ENCODE peak calls at places on chromosomes 2 and 18, in five cellular contexts. C, R, T, B and I are unnamed samples.

GRCh38 chr2:68971591-68972231 is 2.7 kb upstream of the GKN1 start:
- DNase-seq in C (peak), R (no peak), T (peak), B (no peak), I (no peak)

GRCh38 chr2:204255469-204255868 is 289.8 kb upstream of the PARD3B start:
- DNase-seq in C (no peak), R (no peak), T (no peak), B (no peak), I (no peak)

GRCh38 chr2:69998761-69999160 is 37.3 kb upstream of the ASPRV1 start:
- DNase-seq in C (no peak), R (no peak), T (no peak), B (no peak), I (no peak)

GRCh38 chr2:48792030-48792429 is 36.5 kb upstream of the LHCGR start:
- DNase-seq in C (no peak), R (no peak), T (no peak), B (no peak), I (no peak)

GRCh38 chr2:152336103-152336853 is 1.3 kb downstream of the FMNL2 start:
- DNase-seq in C (peak), R (no peak), T (no peak), B (peak), I (peak)

GRCh38 chr18:29164993-29165599 is 988.2 kb upstream of the CDH2 start:
- DNase-seq in C (peak), R (no peak), T (peak), B (no peak), I (no peak)

GRCh38 chr2:183038341-183039300 is at the start of gene NCKAP1:
- DNase-seq in C (peak), R (peak), T (peak), B (peak), I (peak)

GRCh38 chr2:33134086-33134763 is 187.5 kb downstream of the LTBP1 start:
- DNase-seq in C (peak), R (no peak), T (peak), B (peak), I (no peak)

GRCh38 chr2:149715005-149715592 is 127.5 kb upstream of the MMADHC start:
- DNase-seq in C (peak), R (no peak), T (no peak), B (no peak), I (no peak)

GRCh38 chr18:23864620-23865019 is 149.9 kb upstream of the TTC39C start:
- DNase-seq in C (no peak), R (peak), T (no peak), B (no peak), I (no peak)

GRCh38 chr2:222844323-222844722 is 16.5 kb upstream of the ACSL3 start:
- DNase-seq in C (peak), R (no peak), T (peak), B (no peak), I (no peak)

GRCh38 chr2:122009546-122009945 is 254.1 kb downstream of the TSN start:
- DNase-seq in C (no peak), R (no peak), T (no peak), B (no peak), I (no peak)

GRCh38 chr2:11527001-11527400 is 6.8 kb upstream of the GREB1 start:
- DNase-seq in C (no peak), R (no peak), T (no peak), B (no peak), I (no peak)

GRCh38 chr18:55322176-55322735 is 265.7 kb downstream of the TCF4 start:
- DNase-seq in C (peak), R (no peak), T (peak), B (peak), I (peak)

GRCh38 chr2:110748489-110748867 is 16.1 kb downstream of the ACOXL start:
- DNase-seq in C (no peak), R (peak), T (no peak), B (no peak), I (no peak)

GRCh38 chr2:78065366-78065765 is 543.2 kb upstream of the LRRTM4 start:
- DNase-seq in C (no peak), R (no peak), T (no peak), B (no peak), I (no peak)

GRCh38 chr18:76491436-76491800 is 3.6 kb downstream of the ZNF516 start:
- DNase-seq in C (peak), R (peak), T (no peak), B (peak), I (no peak)

DNA sequence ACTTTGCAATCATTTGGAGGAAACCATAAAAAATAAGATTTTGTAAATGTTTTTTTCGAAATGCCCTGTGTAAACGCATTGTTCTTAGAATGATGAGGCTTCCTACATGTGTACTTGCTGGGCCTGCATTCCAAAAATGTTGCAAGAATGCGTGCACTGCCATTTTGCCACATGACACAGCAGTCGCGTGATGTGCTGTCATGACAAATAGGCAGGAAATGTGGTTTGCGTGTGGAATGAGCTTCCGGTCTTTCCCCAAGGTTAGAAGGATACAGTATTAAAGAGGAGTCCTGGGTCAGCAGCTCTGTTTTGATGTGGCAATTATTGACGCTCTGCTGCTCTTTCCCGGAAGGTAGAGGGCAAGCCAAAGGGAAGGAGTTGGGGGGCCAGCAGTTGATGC is 18.1 kb upstream of the SERPINB2 start:
- DNase-seq in C (no peak), R (no peak), T (peak), B (no peak), I (no peak)
- H3K27ac ChIP-seq in C (no peak), R (no peak), T (peak), B (no peak), I (no peak)

GRCh38 chr18:48862116-48862515 is 88.6 kb downstream of the SMAD7 start:
- DNase-seq in C (no peak), R (no peak), T (no peak), B (no peak), I (no peak)
- H3K27ac ChIP-seq in C (no peak), R (no peak), T (no peak), B (no peak), I (no peak)

DNA sequence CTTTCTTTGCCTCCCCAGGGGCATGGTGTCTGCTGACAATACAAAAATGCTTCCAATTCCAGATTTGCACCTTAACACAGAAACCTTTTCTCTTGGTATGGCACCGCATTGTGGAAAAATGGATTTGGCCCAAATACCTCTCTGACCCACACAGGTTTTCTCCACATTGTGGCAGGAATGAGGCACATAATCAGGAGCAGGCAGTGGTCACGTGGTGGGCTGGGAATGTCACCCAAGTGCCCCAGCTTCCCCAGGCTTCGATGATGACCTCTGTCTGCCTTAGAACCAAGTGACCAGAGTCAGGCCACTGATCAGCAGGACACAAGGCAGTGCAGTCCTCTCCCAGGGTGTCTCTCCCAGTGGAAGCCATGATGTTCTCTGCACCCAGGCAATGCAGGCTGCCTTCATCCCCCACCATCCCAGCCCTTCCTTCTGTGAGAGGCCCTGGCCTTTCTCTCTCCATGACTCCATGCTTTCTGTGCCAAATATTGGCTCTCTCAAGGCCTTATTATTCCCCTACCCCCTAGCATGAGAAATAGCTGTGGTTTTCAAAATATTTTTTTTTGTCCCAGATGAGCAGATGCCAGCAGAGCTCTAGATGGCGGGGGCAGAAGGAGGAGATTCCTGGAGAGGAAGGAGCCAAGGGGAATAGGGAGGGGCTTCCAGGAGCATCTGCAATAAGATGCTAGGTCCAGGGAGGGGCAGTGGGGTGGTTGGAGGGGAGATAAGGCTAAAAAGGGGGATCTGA is 198.9 kb downstream of the ACKR3 start:
- DNase-seq in C (no peak), R (no peak), T (no peak), B (no peak), I (no peak)
- H3K27ac ChIP-seq in C (peak), R (no peak), T (no peak), B (no peak), I (no peak)

GRCh38 chr18:26656401-26656943 is 108.1 kb upstream of the KCTD1 start:
- DNase-seq in C (no peak), R (no peak), T (no peak), B (no peak), I (peak)

GRCh38 chr18:26655010-26655613 is 106.8 kb upstream of the KCTD1 start:
- DNase-seq in C (peak), R (no peak), T (no peak), B (no peak), I (no peak)

GRCh38 chr18:26656944-26657536 is 108.7 kb upstream of the KCTD1 start:
- DNase-seq in C (peak), R (no peak), T (peak), B (peak), I (peak)

GRCh38 chr18:26655614-26656400 is 107.5 kb upstream of the KCTD1 start:
- DNase-seq in C (peak), R (no peak), T (no peak), B (peak), I (peak)

DNA sequence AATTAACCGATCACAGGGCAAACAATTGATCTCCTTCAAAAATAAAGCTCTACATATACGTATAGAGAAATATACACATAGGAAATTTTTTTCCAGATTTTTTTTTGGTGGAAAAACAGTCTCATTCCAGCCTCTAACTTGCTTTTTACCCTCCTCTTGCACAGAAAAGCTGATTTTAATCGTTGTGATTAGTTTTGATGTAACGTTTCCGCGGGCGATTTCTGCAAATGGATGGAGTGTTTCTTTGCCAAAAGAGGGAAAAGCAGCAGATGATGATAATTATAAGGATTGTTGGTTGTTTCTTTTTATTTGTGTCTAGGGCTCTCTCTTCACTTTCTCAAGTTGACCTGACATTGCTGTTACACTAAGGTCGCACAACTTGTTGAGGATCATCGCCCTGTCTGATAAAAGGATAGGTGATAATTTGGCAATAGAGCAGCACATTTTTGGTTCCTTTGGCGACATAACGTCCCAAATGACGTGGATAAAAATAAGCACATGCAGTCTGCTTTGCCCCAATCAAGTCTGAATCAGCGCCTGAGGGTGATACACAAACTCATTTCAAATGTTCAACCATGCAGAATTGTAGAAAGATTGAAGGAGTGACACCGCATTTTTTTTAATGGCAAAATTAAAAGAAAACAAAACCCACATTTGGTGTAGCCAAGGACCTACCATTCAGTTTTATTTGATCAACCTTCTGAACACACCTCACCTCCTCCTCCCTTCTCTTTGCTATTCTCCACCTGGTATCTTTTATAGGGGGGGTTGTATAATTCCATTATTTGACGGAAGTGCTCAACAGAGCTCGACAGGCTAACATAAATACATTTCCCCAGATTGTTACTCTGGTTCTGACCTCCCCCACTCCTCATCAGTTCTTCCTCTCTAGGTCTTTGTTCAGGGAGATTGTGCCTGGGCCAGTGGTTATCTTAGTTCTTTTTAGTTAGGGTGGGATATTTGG is 109.5 kb upstream of the KCTD1 start:
- DNase-seq in C (no peak), R (no peak), T (no peak), B (no peak), I (no peak)
- H3K27ac ChIP-seq in C (peak), R (no peak), T (no peak), B (peak), I (peak)

GRCh38 chr2:218223046-218223445 is 6.1 kb downstream of the ARPC2 start:
- DNase-seq in C (no peak), R (no peak), T (no peak), B (no peak), I (no peak)
- H3K27ac ChIP-seq in C (no peak), R (peak), T (no peak), B (no peak), I (no peak)